ENCODE peak calls at places on chromosomes 7 and 10, in four cellular contexts. One of them, this sample, is unnamed.

GRCh38 chr7:139536158-139536557 is 12.7 kb downstream of the CLEC2L start:
- DNase-seq in A549: no peak
- DNase-seq in SHP77: no peak
- DNase-seq in foreskin keratinocyte: no peak
- DNase-seq in this sample: no peak

GRCh38 chr7:35658602-35659201 is 36.2 kb downstream of the HERPUD2 start:
- DNase-seq in A549: no peak
- DNase-seq in foreskin keratinocyte: no peak
- DNase-seq in SHP77: no peak
- DNase-seq in this sample: no peak

GRCh38 chr10:70726909-70727495 is 54.7 kb downstream of the ADAMTS14 start:
- DNase-seq in SHP77: no peak
- DNase-seq in A549: no peak
- DNase-seq in foreskin keratinocyte: no peak
- DNase-seq in this sample: no peak

GRCh38 chr10:63103971-63104409 is 29.1 kb upstream of the NRBF2 start:
- DNase-seq in SHP77: no peak
- DNase-seq in foreskin keratinocyte: no peak
- DNase-seq in A549: no peak
- DNase-seq in this sample: no peak

GRCh38 chr10:34520084-34520483 is 295.0 kb downstream of the PARD3 start:
- DNase-seq in SHP77: peak; percentile 79
- DNase-seq in A549: no peak
- DNase-seq in foreskin keratinocyte: peak; percentile 95
- DNase-seq in this sample: no peak

GRCh38 chr10:103958996-103959395 is 7.9 kb upstream of the SLK start:
- DNase-seq in SHP77: no peak
- DNase-seq in foreskin keratinocyte: peak; percentile 70
- DNase-seq in A549: no peak
- DNase-seq in this sample: no peak

GRCh38 chr10:16699435-16699834 is 117.8 kb downstream of the RSU1 start:
- DNase-seq in SHP77: no peak
- DNase-seq in foreskin keratinocyte: no peak
- DNase-seq in A549: no peak
- DNase-seq in this sample: no peak

GRCh38 chr7:4169505-4169904 is 512.6 kb upstream of the FOXK1 start:
- DNase-seq in SHP77: no peak
- DNase-seq in foreskin keratinocyte: peak; percentile 61
- DNase-seq in A549: no peak
- DNase-seq in this sample: no peak

GRCh38 chr10:70757856-70758255 is 27.3 kb downstream of the TBATA start:
- DNase-seq in foreskin keratinocyte: no peak
- DNase-seq in SHP77: no peak
- DNase-seq in A549: no peak
- DNase-seq in this sample: no peak

GRCh38 chr10:4472190-4472904 is 353.7 kb upstream of the AKR1E2 start:
- DNase-seq in SHP77: no peak
- DNase-seq in A549: no peak
- DNase-seq in foreskin keratinocyte: no peak
- DNase-seq in this sample: no peak

GRCh38 chr10:53005612-53006325 is 233.2 kb upstream of the MBL2 start:
- DNase-seq in foreskin keratinocyte: no peak
- DNase-seq in SHP77: no peak
- DNase-seq in A549: no peak
- DNase-seq in this sample: no peak

GRCh38 chr10:47019546-47019945 is 108.3 kb downstream of the PTPN20 start:
- DNase-seq in A549: no peak
- DNase-seq in foreskin keratinocyte: no peak
- DNase-seq in SHP77: no peak
- DNase-seq in this sample: no peak